ENCODE peak calls at places on chromosomes 3 and 15, in four cellular contexts. One of them, this sample, is unnamed.

GRCh38 chr15:79954659-79955058 is 16.3 kb downstream of the BCL2A1 start:
- DNase-seq in GM12878: no peak
- DNase-seq in HepG2: no peak
- DNase-seq in K562: no peak
- DNase-seq in this sample: no peak

GRCh38 chr15:58297639-58298038 is 134.2 kb upstream of the LIPC start:
- DNase-seq in K562: no peak
- DNase-seq in GM12878: no peak
- DNase-seq in HepG2: no peak
- DNase-seq in this sample: no peak

GRCh38 chr3:46851364-46852328 is 11.6 kb downstream of the MYL3 start:
- DNase-seq in GM12878: no peak
- DNase-seq in HepG2: no peak
- DNase-seq in K562: no peak
- DNase-seq in this sample: no peak

GRCh38 chr3:52144034-52144795 is 10.0 kb downstream of the POC1A start:
- DNase-seq in HepG2: peak
- DNase-seq in K562: peak
- DNase-seq in GM12878: no peak
- DNase-seq in this sample: peak

GRCh38 chr15:95596487-95596886 is 734.0 kb upstream of the NR2F2 start:
- DNase-seq in GM12878: no peak
- DNase-seq in HepG2: no peak
- DNase-seq in K562: peak
- DNase-seq in this sample: peak

GRCh38 chr3:32947466-32948238 is 3.8 kb upstream of the CCR4 start:
- DNase-seq in GM12878: peak
- DNase-seq in K562: peak
- DNase-seq in HepG2: peak
- DNase-seq in this sample: peak

GRCh38 chr15:22954326-22954725 is 25.8 kb downstream of the CYFIP1 start:
- DNase-seq in HepG2: no peak
- DNase-seq in K562: no peak
- DNase-seq in GM12878: no peak
- DNase-seq in this sample: no peak

GRCh38 chr15:90667063-90667754 is 49.9 kb upstream of the BLM start:
- DNase-seq in GM12878: no peak
- DNase-seq in HepG2: no peak
- DNase-seq in K562: no peak
- DNase-seq in this sample: no peak

GRCh38 chr3:52636673-52637072 is 49.0 kb downstream of the PBRM1 start:
- DNase-seq in K562: no peak
- DNase-seq in HepG2: no peak
- DNase-seq in GM12878: no peak
- DNase-seq in this sample: no peak

GRCh38 chr15:73375755-73376305 is 7.1 kb upstream of the HCN4 start:
- DNase-seq in K562: no peak
- DNase-seq in HepG2: no peak
- DNase-seq in GM12878: no peak
- DNase-seq in this sample: no peak

GRCh38 chr3:58487140-58487886 is 4.6 kb upstream of the KCTD6 start:
- DNase-seq in K562: peak
- DNase-seq in GM12878: no peak
- DNase-seq in HepG2: no peak
- DNase-seq in this sample: no peak

GRCh38 chr15:62547584-62547983 is 382.5 kb upstream of the C2CD4B start:
- DNase-seq in GM12878: no peak
- DNase-seq in K562: no peak
- DNase-seq in HepG2: no peak
- DNase-seq in this sample: no peak

GRCh38 chr3:141065841-141066592 is 14.9 kb downstream of the SPSB4 start:
- DNase-seq in K562: no peak
- DNase-seq in HepG2: no peak
- DNase-seq in GM12878: no peak
- DNase-seq in this sample: no peak

GRCh38 chr3:64995857-64996564 is 308.2 kb upstream of the ADAMTS9 start:
- DNase-seq in GM12878: no peak
- DNase-seq in HepG2: peak
- DNase-seq in K562: peak
- DNase-seq in this sample: no peak

GRCh38 chr3:143045639-143046038 is 44.3 kb downstream of the U2SURP start:
- DNase-seq in GM12878: no peak
- DNase-seq in HepG2: no peak
- DNase-seq in K562: no peak
- DNase-seq in this sample: no peak

GRCh38 chr15:101434032-101434920 is 55.2 kb downstream of the PCSK6 start:
- DNase-seq in HepG2: peak
- DNase-seq in GM12878: no peak
- DNase-seq in K562: no peak
- DNase-seq in this sample: no peak

GRCh38 chr3:188229177-188229576 is 75.2 kb downstream of the LPP start:
- DNase-seq in K562: no peak
- DNase-seq in HepG2: no peak
- DNase-seq in GM12878: no peak
- DNase-seq in this sample: no peak

GRCh38 chr15:95284933-95285401 is 1045.5 kb upstream of the NR2F2 start:
- DNase-seq in K562: peak
- DNase-seq in GM12878: no peak
- DNase-seq in HepG2: no peak
- DNase-seq in this sample: no peak

GRCh38 chr3:38581774-38582173 is 67.7 kb downstream of the SCN5A start:
- DNase-seq in GM12878: no peak
- DNase-seq in K562: no peak
- DNase-seq in HepG2: no peak
- DNase-seq in this sample: no peak

GRCh38 chr3:111669926-111670630 is 74.9 kb upstream of the ZBED2 start:
- DNase-seq in K562: no peak
- DNase-seq in GM12878: no peak
- DNase-seq in HepG2: no peak
- DNase-seq in this sample: no peak

GRCh38 chr3:191236635-191237034 is 37.6 kb downstream of the OSTN start:
- DNase-seq in K562: no peak
- DNase-seq in GM12878: no peak
- DNase-seq in HepG2: no peak
- DNase-seq in this sample: no peak

GRCh38 chr15:67224889-67225288 is 29.6 kb downstream of the AAGAB start:
- DNase-seq in GM12878: no peak
- DNase-seq in HepG2: no peak
- DNase-seq in K562: no peak
- DNase-seq in this sample: no peak

GRCh38 chr3:172307143-172307560 is 141.1 kb downstream of the GHSR start:
- DNase-seq in K562: peak
- DNase-seq in GM12878: no peak
- DNase-seq in HepG2: no peak
- DNase-seq in this sample: no peak

GRCh38 chr15:27956285-27956684 is 142.8 kb downstream of the OCA2 start:
- DNase-seq in K562: no peak
- DNase-seq in GM12878: no peak
- DNase-seq in HepG2: no peak
- DNase-seq in this sample: no peak

GRCh38 chr3:169769287-169770181 is at the start of gene ACTRT3:
- DNase-seq in K562: no peak
- DNase-seq in GM12878: no peak
- DNase-seq in HepG2: peak
- DNase-seq in this sample: peak

GRCh38 chr15:80234883-80235282 is 17.1 kb downstream of the CTXND1 start:
- DNase-seq in K562: peak
- DNase-seq in GM12878: no peak
- DNase-seq in HepG2: no peak
- DNase-seq in this sample: peak

GRCh38 chr3:43192028-43192427 is 86.1 kb upstream of the POMGNT2 start:
- DNase-seq in K562: no peak
- DNase-seq in HepG2: no peak
- DNase-seq in GM12878: no peak
- DNase-seq in this sample: no peak

GRCh38 chr3:43191116-43191515 is 85.2 kb upstream of the POMGNT2 start:
- DNase-seq in HepG2: no peak
- DNase-seq in GM12878: no peak
- DNase-seq in K562: no peak
- DNase-seq in this sample: no peak

GRCh38 chr3:43187836-43188479 is 82.1 kb upstream of the POMGNT2 start:
- DNase-seq in HepG2: peak
- DNase-seq in GM12878: no peak
- DNase-seq in K562: no peak
- DNase-seq in this sample: no peak

GRCh38 chr3:43194069-43194468 is 88.2 kb upstream of the POMGNT2 start:
- DNase-seq in K562: no peak
- DNase-seq in GM12878: no peak
- DNase-seq in HepG2: no peak
- DNase-seq in this sample: no peak

DNA sequence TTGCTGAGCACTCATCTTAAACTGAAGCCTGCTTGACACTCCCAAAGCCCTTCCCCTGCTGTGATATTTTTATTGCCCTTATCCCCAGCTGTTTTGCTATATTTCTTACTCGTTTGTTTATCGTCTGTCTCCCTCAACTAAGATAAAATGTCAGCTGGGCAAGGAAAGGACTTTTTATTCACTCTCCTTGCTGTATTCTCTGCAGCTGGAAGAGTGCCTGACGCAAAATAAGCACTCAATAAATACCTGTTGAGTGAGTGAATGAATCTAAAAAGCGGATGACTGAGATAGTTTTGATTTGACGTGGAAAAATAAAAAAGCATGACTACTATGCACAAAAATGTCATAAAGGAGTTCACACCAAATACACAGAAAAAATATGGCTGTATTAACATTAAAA is 84.8 kb upstream of the POMGNT2 start:
- DNase-seq in HepG2: no peak
- DNase-seq in K562: no peak
- DNase-seq in GM12878: no peak
- DNase-seq in this sample: no peak
- TF ChIP-seq CREB1 in HepG2: no peak
- TF ChIP-seq CREB1 in K562: no peak
- TF ChIP-seq CREB1 in GM12878: no peak
- TF ChIP-seq CREB1 in this sample: no peak

GRCh38 chr3:45545476-45545875 is 49.1 kb upstream of the LIMD1 start:
- DNase-seq in GM12878: no peak
- DNase-seq in HepG2: peak
- DNase-seq in K562: peak
- DNase-seq in this sample: no peak

GRCh38 chr3:45547764-45548683 is 46.5 kb upstream of the LIMD1 start:
- DNase-seq in K562: no peak
- DNase-seq in HepG2: no peak
- DNase-seq in GM12878: no peak
- DNase-seq in this sample: no peak

GRCh38 chr3:45546223-45546622 is 48.3 kb upstream of the LIMD1 start:
- DNase-seq in K562: no peak
- DNase-seq in HepG2: no peak
- DNase-seq in GM12878: no peak
- DNase-seq in this sample: no peak

GRCh38 chr3:45547202-45547701 is 47.3 kb upstream of the LIMD1 start:
- DNase-seq in HepG2: peak
- DNase-seq in K562: no peak
- DNase-seq in GM12878: no peak
- DNase-seq in this sample: no peak

DNA sequence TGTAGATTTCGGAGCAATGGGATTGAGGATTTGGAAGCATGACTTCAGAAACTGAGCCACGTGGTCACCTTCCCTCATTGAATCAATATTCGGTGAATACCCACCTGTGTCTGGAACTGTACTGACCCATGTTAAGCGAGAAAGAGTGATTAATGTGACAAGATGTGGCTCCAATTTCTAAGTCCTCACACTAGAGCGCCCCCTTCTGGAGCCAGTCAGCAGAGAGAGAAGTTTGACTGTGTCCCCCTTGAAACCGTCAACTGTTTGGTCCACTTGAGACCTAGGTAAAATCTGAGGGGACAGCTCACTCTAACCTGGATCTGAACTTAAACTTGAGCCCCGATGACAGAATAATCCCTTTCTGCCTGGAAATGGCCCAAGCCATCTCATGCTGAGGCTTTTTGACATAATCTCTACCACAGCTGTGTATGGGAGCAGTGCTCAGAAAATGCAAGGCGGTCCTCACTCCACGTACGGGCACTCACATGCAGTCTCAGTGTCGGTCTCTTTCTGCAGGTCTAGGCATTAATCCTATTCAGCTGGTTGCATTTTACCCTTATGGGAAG is 47.8 kb upstream of the LIMD1 start:
- DNase-seq in HepG2: peak
- DNase-seq in K562: peak
- DNase-seq in GM12878: no peak
- DNase-seq in this sample: peak
- TF ChIP-seq CTCF in HepG2: peak
- TF ChIP-seq CTCF in K562: peak
- TF ChIP-seq CTCF in GM12878: peak
- TF ChIP-seq CTCF in this sample: peak

DNA sequence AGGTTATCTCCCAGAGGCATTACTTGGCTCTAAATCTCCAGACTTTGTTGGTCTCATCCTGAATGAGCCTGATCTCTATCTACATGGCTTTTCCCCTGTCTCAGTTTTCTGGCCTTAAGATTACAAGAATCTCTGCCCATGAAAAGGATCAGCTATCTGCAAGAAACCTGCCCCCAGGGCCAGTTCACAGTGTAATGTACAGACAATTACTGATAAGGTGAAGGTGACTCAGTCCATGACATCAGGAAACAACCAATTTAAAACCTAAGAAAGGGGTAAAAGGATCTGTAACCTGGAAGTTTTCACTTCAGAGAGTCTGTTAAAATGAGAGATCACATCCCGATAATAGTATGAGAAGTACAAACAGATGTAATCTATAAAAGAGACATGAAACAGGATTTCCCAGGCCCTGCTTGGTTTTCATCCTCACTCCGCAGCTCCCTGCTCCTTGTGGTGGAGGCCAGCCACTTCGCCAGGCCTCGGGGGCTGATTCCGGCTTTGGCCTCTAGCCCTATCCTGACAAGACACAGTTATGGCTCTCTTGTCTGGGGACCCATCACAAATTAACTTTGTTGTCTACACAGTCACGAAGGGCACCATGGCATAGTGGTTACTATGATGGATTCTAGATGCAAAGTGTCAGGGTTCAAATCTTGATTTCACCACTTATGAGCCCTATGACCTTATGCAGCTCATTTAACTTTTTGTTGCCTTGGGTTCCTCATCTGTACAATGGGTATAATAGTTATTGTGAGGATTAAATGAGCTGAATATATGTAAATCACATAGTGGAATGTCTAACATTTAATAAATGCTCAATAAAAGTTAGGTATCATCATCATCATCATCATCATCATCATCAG is 137.0 kb downstream of the THSD4 start:
- DNase-seq in HepG2: no peak
- DNase-seq in K562: peak
- DNase-seq in GM12878: no peak
- DNase-seq in this sample: no peak
- TF ChIP-seq CREM in HepG2: no peak
- TF ChIP-seq CREM in K562: no peak
- TF ChIP-seq CREM in GM12878: no peak
- TF ChIP-seq CREM in this sample: no peak

DNA sequence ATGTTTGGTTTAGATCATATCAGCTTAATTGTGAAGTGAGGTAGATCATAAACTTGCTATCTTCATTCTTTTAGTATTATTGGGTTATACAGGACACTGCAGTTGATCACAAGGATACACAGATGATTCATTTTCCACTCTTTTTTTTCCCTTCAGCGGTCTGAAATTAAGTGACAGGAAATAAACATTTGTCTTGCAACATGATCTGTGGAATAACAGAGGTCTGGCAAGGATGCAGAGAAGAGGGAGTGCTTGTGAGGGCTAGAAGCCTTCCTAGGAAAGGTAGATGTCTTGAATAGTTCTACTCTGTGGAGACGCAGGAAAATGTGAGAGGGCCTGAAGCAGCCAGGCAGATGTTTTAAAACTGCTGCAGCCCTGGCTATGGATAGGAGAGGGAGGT is 171.9 kb downstream of the C3orf38 start:
- DNase-seq in K562: no peak
- DNase-seq in GM12878: no peak
- DNase-seq in HepG2: no peak
- DNase-seq in this sample: no peak
- TF ChIP-seq CREB1 in K562: no peak
- TF ChIP-seq CREB1 in GM12878: no peak
- TF ChIP-seq CREB1 in HepG2: no peak
- TF ChIP-seq CREB1 in this sample: no peak

This sample was measured in WTC11.